ENCODE peak calls at places on chromosome 1, in nine cellular contexts. One of them, this sample, is unnamed. For H3K4me1 and H3K36me3, the result is how much of the 10 kb centered on the place peaks cover.

GRCh38 chr1:112722601-112723510 is 7.7 kb upstream of the PPM1J start:
- DNase-seq in right atrium auricular region: peak
- DNase-seq in adrenal gland: no peak
- DNase-seq in upper lobe of left lung: peak
- DNase-seq in iPS DF 6.9: no peak
- DNase-seq in body of pancreas: no peak
- DNase-seq in left ventricle myocardium inferior: no peak
- DNase-seq in CD4-positive, CD25-positive, alpha-beta regulatory T cell: no peak
- DNase-seq in stomach: no peak
- DNase-seq in this sample: no peak

GRCh38 chr1:211381481-211382181 is 55.0 kb downstream of the TRAF5 start:
- DNase-seq in right atrium auricular region: no peak
- DNase-seq in adrenal gland: no peak
- DNase-seq in upper lobe of left lung: no peak
- DNase-seq in iPS DF 6.9: no peak
- DNase-seq in body of pancreas: no peak
- DNase-seq in left ventricle myocardium inferior: no peak
- DNase-seq in CD4-positive, CD25-positive, alpha-beta regulatory T cell: no peak
- DNase-seq in stomach: no peak
- DNase-seq in this sample: no peak

GRCh38 chr1:31143455-31143854 is 77.9 kb upstream of the PUM1 start:
- DNase-seq in right atrium auricular region: no peak
- DNase-seq in adrenal gland: no peak
- DNase-seq in upper lobe of left lung: no peak
- DNase-seq in iPS DF 6.9: no peak
- DNase-seq in body of pancreas: no peak
- DNase-seq in left ventricle myocardium inferior: no peak
- DNase-seq in CD4-positive, CD25-positive, alpha-beta regulatory T cell: no peak
- DNase-seq in stomach: no peak
- DNase-seq in this sample: no peak

GRCh38 chr1:76302711-76303347 is 228.3 kb downstream of the ST6GALNAC3 start:
- DNase-seq in right atrium auricular region: no peak
- DNase-seq in adrenal gland: no peak
- DNase-seq in upper lobe of left lung: no peak
- DNase-seq in iPS DF 6.9: no peak
- DNase-seq in body of pancreas: no peak
- DNase-seq in left ventricle myocardium inferior: no peak
- DNase-seq in CD4-positive, CD25-positive, alpha-beta regulatory T cell: no peak
- DNase-seq in stomach: no peak
- DNase-seq in this sample: no peak

GRCh38 chr1:59318271-59318865 is 21.5 kb downstream of the FGGY start:
- DNase-seq in right atrium auricular region: no peak
- DNase-seq in adrenal gland: no peak
- DNase-seq in upper lobe of left lung: no peak
- DNase-seq in iPS DF 6.9: no peak
- DNase-seq in body of pancreas: no peak
- DNase-seq in left ventricle myocardium inferior: peak
- DNase-seq in CD4-positive, CD25-positive, alpha-beta regulatory T cell: no peak
- DNase-seq in stomach: no peak
- DNase-seq in this sample: no peak

GRCh38 chr1:157095091-157095490 is 4.5 kb downstream of the ETV3L start:
- DNase-seq in right atrium auricular region: no peak
- DNase-seq in adrenal gland: no peak
- DNase-seq in upper lobe of left lung: no peak
- DNase-seq in iPS DF 6.9: no peak
- DNase-seq in body of pancreas: no peak
- DNase-seq in left ventricle myocardium inferior: no peak
- DNase-seq in CD4-positive, CD25-positive, alpha-beta regulatory T cell: no peak
- DNase-seq in stomach: no peak
- DNase-seq in this sample: no peak

GRCh38 chr1:226738421-226738994 is 574 bp downstream of the ITPKB start:
- DNase-seq in right atrium auricular region: no peak
- DNase-seq in adrenal gland: no peak
- DNase-seq in upper lobe of left lung: peak
- DNase-seq in iPS DF 6.9: no peak
- DNase-seq in body of pancreas: peak
- DNase-seq in left ventricle myocardium inferior: peak
- DNase-seq in CD4-positive, CD25-positive, alpha-beta regulatory T cell: peak
- DNase-seq in stomach: peak
- DNase-seq in this sample: peak

GRCh38 chr1:61082336-61083013 is at the start of gene NFIA:
- DNase-seq in right atrium auricular region: no peak
- DNase-seq in adrenal gland: peak
- DNase-seq in upper lobe of left lung: peak
- DNase-seq in iPS DF 6.9: no peak
- DNase-seq in body of pancreas: peak
- DNase-seq in left ventricle myocardium inferior: peak
- DNase-seq in CD4-positive, CD25-positive, alpha-beta regulatory T cell: peak
- DNase-seq in stomach: peak
- DNase-seq in this sample: peak

GRCh38 chr1:229862017-229862774 is 204.8 kb upstream of the GALNT2 start:
- DNase-seq in right atrium auricular region: no peak
- DNase-seq in adrenal gland: no peak
- DNase-seq in upper lobe of left lung: no peak
- DNase-seq in iPS DF 6.9: no peak
- DNase-seq in body of pancreas: no peak
- DNase-seq in left ventricle myocardium inferior: no peak
- DNase-seq in CD4-positive, CD25-positive, alpha-beta regulatory T cell: no peak
- DNase-seq in stomach: no peak
- DNase-seq in this sample: no peak

GRCh38 chr1:89904219-89904980 is 83.6 kb downstream of the LRRC8D start:
- DNase-seq in right atrium auricular region: no peak
- DNase-seq in adrenal gland: no peak
- DNase-seq in upper lobe of left lung: no peak
- DNase-seq in iPS DF 6.9: no peak
- DNase-seq in body of pancreas: no peak
- DNase-seq in left ventricle myocardium inferior: no peak
- DNase-seq in CD4-positive, CD25-positive, alpha-beta regulatory T cell: no peak
- DNase-seq in stomach: no peak
- DNase-seq in this sample: no peak

GRCh38 chr1:47859092-47859743 is 138.0 kb downstream of the TRABD2B start:
- DNase-seq in right atrium auricular region: no peak
- DNase-seq in adrenal gland: no peak
- DNase-seq in upper lobe of left lung: no peak
- DNase-seq in iPS DF 6.9: no peak
- DNase-seq in body of pancreas: no peak
- DNase-seq in left ventricle myocardium inferior: no peak
- DNase-seq in CD4-positive, CD25-positive, alpha-beta regulatory T cell: no peak
- DNase-seq in stomach: no peak
- DNase-seq in this sample: no peak

GRCh38 chr1:29984544-29985375 is 738.6 kb downstream of the MATN1 start:
- DNase-seq in right atrium auricular region: peak
- DNase-seq in adrenal gland: peak
- DNase-seq in upper lobe of left lung: no peak
- DNase-seq in iPS DF 6.9: no peak
- DNase-seq in body of pancreas: no peak
- DNase-seq in left ventricle myocardium inferior: no peak
- DNase-seq in CD4-positive, CD25-positive, alpha-beta regulatory T cell: no peak
- DNase-seq in stomach: no peak
- DNase-seq in this sample: no peak

GRCh38 chr1:24805534-24806301 is 60.5 kb downstream of the CLIC4 start:
- DNase-seq in right atrium auricular region: peak
- DNase-seq in adrenal gland: peak
- DNase-seq in upper lobe of left lung: no peak
- DNase-seq in iPS DF 6.9: no peak
- DNase-seq in body of pancreas: no peak
- DNase-seq in left ventricle myocardium inferior: no peak
- DNase-seq in CD4-positive, CD25-positive, alpha-beta regulatory T cell: no peak
- DNase-seq in stomach: no peak
- DNase-seq in this sample: no peak

GRCh38 chr1:109425902-109426277 is 358 bp downstream of the PSMA5 start:
- DNase-seq in right atrium auricular region: no peak
- DNase-seq in adrenal gland: peak
- DNase-seq in upper lobe of left lung: no peak
- DNase-seq in iPS DF 6.9: no peak
- DNase-seq in body of pancreas: no peak
- DNase-seq in left ventricle myocardium inferior: no peak
- DNase-seq in CD4-positive, CD25-positive, alpha-beta regulatory T cell: peak
- DNase-seq in stomach: peak
- DNase-seq in this sample: peak

GRCh38 chr1:51326839-51327238 is 3.5 kb downstream of the TTC39A start:
- DNase-seq in right atrium auricular region: no peak
- DNase-seq in adrenal gland: no peak
- DNase-seq in upper lobe of left lung: no peak
- DNase-seq in iPS DF 6.9: no peak
- DNase-seq in body of pancreas: no peak
- DNase-seq in left ventricle myocardium inferior: no peak
- DNase-seq in CD4-positive, CD25-positive, alpha-beta regulatory T cell: no peak
- DNase-seq in stomach: no peak
- DNase-seq in this sample: no peak

GRCh38 chr1:4660917-4661594 is 6.6 kb downstream of the AJAP1 start:
- DNase-seq in right atrium auricular region: no peak
- DNase-seq in adrenal gland: no peak
- DNase-seq in upper lobe of left lung: no peak
- DNase-seq in iPS DF 6.9: no peak
- DNase-seq in body of pancreas: no peak
- DNase-seq in left ventricle myocardium inferior: no peak
- DNase-seq in CD4-positive, CD25-positive, alpha-beta regulatory T cell: no peak
- DNase-seq in stomach: no peak
- DNase-seq in this sample: no peak
- H3K4me1 ChIP-seq in right atrium auricular region: under half
- H3K4me1 ChIP-seq in adrenal gland: under half
- H3K4me1 ChIP-seq in upper lobe of left lung: under half
- H3K4me1 ChIP-seq in iPS DF 6.9: under half
- H3K4me1 ChIP-seq in body of pancreas: under half
- H3K4me1 ChIP-seq in left ventricle myocardium inferior: under half
- H3K4me1 ChIP-seq in CD4-positive, CD25-positive, alpha-beta regulatory T cell: under half
- H3K4me1 ChIP-seq in stomach: under half
- H3K4me1 ChIP-seq in this sample: under half

GRCh38 chr1:212754193-212754592 is 37.4 kb downstream of the NSL1 start:
- DNase-seq in right atrium auricular region: no peak
- DNase-seq in adrenal gland: no peak
- DNase-seq in upper lobe of left lung: no peak
- DNase-seq in iPS DF 6.9: no peak
- DNase-seq in body of pancreas: no peak
- DNase-seq in left ventricle myocardium inferior: no peak
- DNase-seq in CD4-positive, CD25-positive, alpha-beta regulatory T cell: peak
- DNase-seq in stomach: no peak
- DNase-seq in this sample: peak

GRCh38 chr1:212753766-212754165 is 37.8 kb downstream of the NSL1 start:
- DNase-seq in right atrium auricular region: no peak
- DNase-seq in adrenal gland: no peak
- DNase-seq in upper lobe of left lung: no peak
- DNase-seq in iPS DF 6.9: no peak
- DNase-seq in body of pancreas: no peak
- DNase-seq in left ventricle myocardium inferior: no peak
- DNase-seq in CD4-positive, CD25-positive, alpha-beta regulatory T cell: no peak
- DNase-seq in stomach: no peak
- DNase-seq in this sample: no peak

GRCh38 chr1:212754715-212755114 is 36.9 kb downstream of the NSL1 start:
- DNase-seq in right atrium auricular region: no peak
- DNase-seq in adrenal gland: no peak
- DNase-seq in upper lobe of left lung: no peak
- DNase-seq in iPS DF 6.9: no peak
- DNase-seq in body of pancreas: no peak
- DNase-seq in left ventricle myocardium inferior: no peak
- DNase-seq in CD4-positive, CD25-positive, alpha-beta regulatory T cell: no peak
- DNase-seq in stomach: no peak
- DNase-seq in this sample: no peak

GRCh38 chr1:212752256-212752933 is 39.2 kb downstream of the NSL1 start:
- DNase-seq in right atrium auricular region: no peak
- DNase-seq in adrenal gland: no peak
- DNase-seq in upper lobe of left lung: no peak
- DNase-seq in iPS DF 6.9: no peak
- DNase-seq in body of pancreas: no peak
- DNase-seq in left ventricle myocardium inferior: no peak
- DNase-seq in CD4-positive, CD25-positive, alpha-beta regulatory T cell: no peak
- DNase-seq in stomach: no peak
- DNase-seq in this sample: no peak

GRCh38 chr1:212752934-212753497 is 38.6 kb downstream of the NSL1 start:
- DNase-seq in right atrium auricular region: no peak
- DNase-seq in adrenal gland: no peak
- DNase-seq in upper lobe of left lung: no peak
- DNase-seq in iPS DF 6.9: no peak
- DNase-seq in body of pancreas: no peak
- DNase-seq in left ventricle myocardium inferior: no peak
- DNase-seq in CD4-positive, CD25-positive, alpha-beta regulatory T cell: peak
- DNase-seq in stomach: no peak
- DNase-seq in this sample: no peak
- H3K27ac ChIP-seq in right atrium auricular region: peak
- H3K27ac ChIP-seq in adrenal gland: no peak
- H3K27ac ChIP-seq in upper lobe of left lung: peak
- H3K27ac ChIP-seq in iPS DF 6.9: no peak
- H3K27ac ChIP-seq in body of pancreas: no peak
- H3K27ac ChIP-seq in left ventricle myocardium inferior: peak
- H3K27ac ChIP-seq in CD4-positive, CD25-positive, alpha-beta regulatory T cell: peak
- H3K27ac ChIP-seq in stomach: peak
- H3K27ac ChIP-seq in this sample: no peak

DNA sequence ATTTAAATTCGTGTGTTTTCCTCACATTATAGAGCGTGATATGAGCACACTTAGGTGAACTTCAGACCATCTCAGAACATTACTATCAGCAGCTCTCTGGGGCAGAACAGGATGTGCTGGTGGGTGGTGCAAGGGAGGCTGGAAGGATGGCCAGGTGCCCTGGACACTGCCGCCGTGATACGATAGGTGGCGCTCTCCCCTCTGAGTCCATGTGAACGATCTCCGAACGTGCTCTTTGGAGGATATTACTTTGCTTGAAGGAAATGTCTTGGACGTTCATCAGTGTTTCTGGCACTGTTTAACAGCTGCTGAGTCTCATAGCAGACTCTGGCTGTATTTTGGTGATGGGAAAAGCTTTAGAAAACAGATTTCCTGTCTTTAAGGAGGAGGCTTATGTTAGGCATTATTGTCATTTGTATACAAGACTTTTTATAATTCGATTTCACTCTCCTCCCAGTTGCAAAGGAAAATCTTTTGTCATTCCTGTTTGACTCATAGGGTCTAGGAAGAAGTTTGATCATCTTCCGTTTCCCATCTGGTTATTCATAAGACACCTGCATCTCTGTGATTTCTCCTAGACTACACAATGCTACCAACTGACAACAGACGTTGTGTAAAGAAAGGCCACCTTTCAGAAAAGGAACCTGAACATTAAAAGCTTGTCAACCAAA is 386.2 kb upstream of the ADGRL2 start:
- DNase-seq in right atrium auricular region: peak
- DNase-seq in adrenal gland: peak
- DNase-seq in upper lobe of left lung: peak
- DNase-seq in iPS DF 6.9: peak
- DNase-seq in body of pancreas: peak
- DNase-seq in left ventricle myocardium inferior: peak
- DNase-seq in CD4-positive, CD25-positive, alpha-beta regulatory T cell: no peak
- DNase-seq in stomach: peak
- DNase-seq in this sample: no peak
- H3K36me3 ChIP-seq in right atrium auricular region: under half
- H3K36me3 ChIP-seq in adrenal gland: under half
- H3K36me3 ChIP-seq in upper lobe of left lung: under half
- H3K36me3 ChIP-seq in iPS DF 6.9: under half
- H3K36me3 ChIP-seq in body of pancreas: under half
- H3K36me3 ChIP-seq in left ventricle myocardium inferior: under half
- H3K36me3 ChIP-seq in CD4-positive, CD25-positive, alpha-beta regulatory T cell: under half
- H3K36me3 ChIP-seq in stomach: under half
- H3K36me3 ChIP-seq in this sample: under half

GRCh38 chr1:3650248-3651010 is 526 bp upstream of the WRAP73 start:
- DNase-seq in right atrium auricular region: no peak
- DNase-seq in adrenal gland: no peak
- DNase-seq in upper lobe of left lung: peak
- DNase-seq in iPS DF 6.9: no peak
- DNase-seq in body of pancreas: no peak
- DNase-seq in left ventricle myocardium inferior: no peak
- DNase-seq in CD4-positive, CD25-positive, alpha-beta regulatory T cell: no peak
- DNase-seq in stomach: no peak
- DNase-seq in this sample: no peak
- H3K4me1 ChIP-seq in right atrium auricular region: under half
- H3K4me1 ChIP-seq in adrenal gland: under half
- H3K4me1 ChIP-seq in upper lobe of left lung: under half
- H3K4me1 ChIP-seq in iPS DF 6.9: under half
- H3K4me1 ChIP-seq in body of pancreas: under half
- H3K4me1 ChIP-seq in left ventricle myocardium inferior: half or more
- H3K4me1 ChIP-seq in CD4-positive, CD25-positive, alpha-beta regulatory T cell: under half
- H3K4me1 ChIP-seq in stomach: under half
- H3K4me1 ChIP-seq in this sample: under half

GRCh38 chr1:178621822-178622221 is 103.2 kb upstream of the RALGPS2 start:
- DNase-seq in right atrium auricular region: no peak
- DNase-seq in adrenal gland: no peak
- DNase-seq in upper lobe of left lung: no peak
- DNase-seq in iPS DF 6.9: no peak
- DNase-seq in body of pancreas: no peak
- DNase-seq in left ventricle myocardium inferior: no peak
- DNase-seq in CD4-positive, CD25-positive, alpha-beta regulatory T cell: no peak
- DNase-seq in stomach: no peak
- DNase-seq in this sample: no peak
- H3K27ac ChIP-seq in right atrium auricular region: no peak
- H3K27ac ChIP-seq in adrenal gland: no peak
- H3K27ac ChIP-seq in upper lobe of left lung: no peak
- H3K27ac ChIP-seq in iPS DF 6.9: no peak
- H3K27ac ChIP-seq in body of pancreas: no peak
- H3K27ac ChIP-seq in left ventricle myocardium inferior: no peak
- H3K27ac ChIP-seq in CD4-positive, CD25-positive, alpha-beta regulatory T cell: no peak
- H3K27ac ChIP-seq in stomach: no peak
- H3K27ac ChIP-seq in this sample: no peak